ENCODE peak calls at places on chromosomes 7 and 10, in four cellular contexts. R, J, A and S are unnamed samples.

GRCh38 chr10:58237014-58237830 is 30.5 kb downstream of the IPMK start:
- DNase-seq in R (no peak), J (no peak), A (no peak), S (no peak)

GRCh38 chr10:22333667-22334282 is 11.5 kb upstream of the SPAG6 start:
- DNase-seq in R (no peak), J (no peak), A (no peak), S (no peak)

GRCh38 chr10:132162590-132163277 is 24.0 kb upstream of the DPYSL4 start:
- DNase-seq in R (peak; percentile 54), J (no peak), A (no peak), S (no peak)

GRCh38 chr7:45033261-45033930 is 33.4 kb downstream of the CCM2 start:
- DNase-seq in R (no peak), J (peak; percentile 66), A (no peak), S (no peak)

GRCh38 chr7:30148951-30149459 is 14.2 kb downstream of the MTURN start:
- DNase-seq in R (no peak), J (peak; percentile 49), A (peak; percentile 60), S (peak; percentile 68)

GRCh38 chr7:114857605-114858004 is 64.3 kb upstream of the MDFIC start:
- DNase-seq in R (no peak), J (no peak), A (no peak), S (no peak)

GRCh38 chr10:5942471-5942870 is 34.9 kb downstream of the IL15RA start:
- DNase-seq in R (peak; percentile 75), J (no peak), A (no peak), S (no peak)

GRCh38 chr10:119896061-119896655 is 3.6 kb downstream of the SEC23IP start:
- DNase-seq in R (no peak), J (no peak), A (no peak), S (peak; percentile 52)